ENCODE peak calls at places on chromosomes 11 and 22, in seven cellular contexts. H is cardiac muscle cell; E is neuronal stem cell; N is spleen; O is CD8-positive, alpha-beta T cell; P is psoas muscle; U is stomach. Z is an unnamed sample. For H3K4me1, the result is how much of the 10 kb centered on the place peaks cover.

GRCh38 chr11:72306186-72306585 is 62.2 kb upstream of the PHOX2A start:
- DNase-seq in H (no peak), E (no peak), N (no peak), O (no peak), P (no peak), U (no peak), Z (no peak)

GRCh38 chr22:50250555-50251471 is at the start of gene HDAC10:
- DNase-seq in H (peak), E (peak), N (peak), O (peak), P (peak), U (peak), Z (peak)

GRCh38 chr22:46453006-46453828 is 84.2 kb downstream of the CELSR1 start:
- DNase-seq in H (no peak), E (no peak), N (no peak), O (no peak), P (no peak), U (peak), Z (no peak)

GRCh38 chr22:46854125-46854870 is 91.8 kb downstream of the TBC1D22A start:
- DNase-seq in H (no peak), E (no peak), N (no peak), O (no peak), P (no peak), U (no peak), Z (no peak)

GRCh38 chr11:44556735-44557409 is 8.6 kb upstream of the CD82 start:
- DNase-seq in H (peak), E (peak), N (peak), O (peak), P (peak), U (peak), Z (peak)

GRCh38 chr22:48891688-48892380 is 935.8 kb downstream of the BRD1 start:
- DNase-seq in H (no peak), E (no peak), N (no peak), O (no peak), P (peak), U (peak), Z (no peak)

GRCh38 chr11:35102267-35102666 is 36.7 kb upstream of the CD44 start:
- DNase-seq in H (no peak), E (no peak), N (no peak), O (no peak), P (no peak), U (no peak), Z (no peak)

GRCh38 chr22:48941903-48942625 is 885.6 kb downstream of the BRD1 start:
- DNase-seq in H (no peak), E (no peak), N (peak), O (no peak), P (no peak), U (peak), Z (no peak)

GRCh38 chr11:32960553-32961164 is 55.0 kb upstream of the DEPDC7 start:
- DNase-seq in H (peak), E (peak), N (no peak), O (no peak), P (no peak), U (no peak), Z (no peak)

GRCh38 chr22:46507451-46508390 is 29.7 kb downstream of the CELSR1 start:
- DNase-seq in H (no peak), E (no peak), N (no peak), O (no peak), P (no peak), U (no peak), Z (no peak)

GRCh38 chr11:109590782-109591181 is 168.8 kb downstream of the C11orf87 start:
- DNase-seq in H (no peak), E (no peak), N (no peak), O (no peak), P (no peak), U (no peak), Z (no peak)

GRCh38 chr22:46613606-46613997 is 6.6 kb upstream of the GRAMD4 start:
- DNase-seq in H (no peak), E (no peak), N (peak), O (no peak), P (no peak), U (no peak), Z (no peak)

GRCh38 chr11:67357831-67358555 is 4.6 kb upstream of the POLD4 start:
- DNase-seq in H (no peak), E (no peak), N (no peak), O (no peak), P (no peak), U (no peak), Z (no peak)

GRCh38 chr11:35166369-35167360 is 27.7 kb downstream of the CD44 start:
- DNase-seq in H (no peak), E (no peak), N (peak), O (no peak), P (no peak), U (no peak), Z (no peak)

GRCh38 chr11:94585375-94585774 is 18.2 kb downstream of the PIWIL4 start:
- DNase-seq in H (no peak), E (no peak), N (no peak), O (no peak), P (no peak), U (no peak), Z (no peak)

GRCh38 chr11:13963169-13963948 is 836 bp downstream of the SPON1 start:
- DNase-seq in H (peak), E (no peak), N (peak), O (peak), P (no peak), U (no peak), Z (no peak)

GRCh38 chr11:128888034-128888985 is 2.8 kb upstream of the KCNJ5 start:
- DNase-seq in H (no peak), E (no peak), N (no peak), O (no peak), P (no peak), U (no peak), Z (no peak)

GRCh38 chr11:64745523-64746328 is 1.8 kb upstream of the RASGRP2 start:
- DNase-seq in H (peak), E (peak), N (peak), O (peak), P (peak), U (peak), Z (no peak)

GRCh38 chr11:8863838-8864237 is 47.2 kb upstream of the AKIP1 start:
- DNase-seq in H (no peak), E (no peak), N (no peak), O (no peak), P (no peak), U (no peak), Z (no peak)

GRCh38 chr11:95147364-95147905 is 57.8 kb downstream of the ENDOD1 start:
- DNase-seq in H (no peak), E (no peak), N (no peak), O (no peak), P (no peak), U (no peak), Z (peak)

GRCh38 chr11:32333335-32333991 is 101.9 kb downstream of the WT1 start:
- DNase-seq in H (peak), E (peak), N (peak), O (no peak), P (peak), U (peak), Z (no peak)

GRCh38 chr22:25060522-25061071 is 108.1 kb downstream of the KIAA1671 start:
- DNase-seq in H (no peak), E (no peak), N (no peak), O (no peak), P (no peak), U (no peak), Z (no peak)

GRCh38 chr11:10208045-10208674 is 85.9 kb downstream of the SBF2 start:
- DNase-seq in H (peak), E (peak), N (no peak), O (no peak), P (no peak), U (no peak), Z (no peak)

GRCh38 chr11:9760180-9760550 is 96.3 kb downstream of the SWAP70 start:
- DNase-seq in H (no peak), E (no peak), N (no peak), O (no peak), P (peak), U (peak), Z (no peak)

GRCh38 chr22:49882519-49883293 is 29.1 kb downstream of the ZBED4 start:
- DNase-seq in H (no peak), E (no peak), N (no peak), O (no peak), P (no peak), U (no peak), Z (peak)

GRCh38 chr11:119696378-119697157 is 32.4 kb downstream of the NECTIN1 start:
- DNase-seq in H (no peak), E (no peak), N (no peak), O (no peak), P (no peak), U (no peak), Z (no peak)

GRCh38 chr11:15602042-15602441 is 487.3 kb downstream of the INSC start:
- DNase-seq in H (no peak), E (no peak), N (no peak), O (no peak), P (no peak), U (no peak), Z (no peak)

GRCh38 chr22:48223488-48224190 is 1461.2 kb downstream of the TBC1D22A start:
- DNase-seq in H (no peak), E (no peak), N (peak), O (no peak), P (no peak), U (no peak), Z (no peak)

GRCh38 chr11:117701781-117702180 is 95.2 kb downstream of the DSCAML1 start:
- DNase-seq in H (no peak), E (no peak), N (peak), O (no peak), P (no peak), U (no peak), Z (no peak)

GRCh38 chr11:70070736-70071135 is 7.4 kb upstream of the ANO1 start:
- DNase-seq in H (no peak), E (no peak), N (peak), O (no peak), P (no peak), U (peak), Z (no peak)

GRCh38 chr11:122703541-122704272 is 48.2 kb downstream of the UBASH3B start:
- DNase-seq in H (no peak), E (no peak), N (no peak), O (no peak), P (no peak), U (no peak), Z (no peak)

GRCh38 chr22:38338772-38339379 is 21.6 kb upstream of the CSNK1E start:
- DNase-seq in H (no peak), E (no peak), N (peak), O (no peak), P (peak), U (no peak), Z (peak)

GRCh38 chr11:19429108-19429760 is 188.5 kb upstream of the E2F8 start:
- DNase-seq in H (no peak), E (no peak), N (no peak), O (no peak), P (no peak), U (peak), Z (no peak)

GRCh38 chr11:12123177-12123576 is 12.8 kb downstream of the MICAL2 start:
- DNase-seq in H (no peak), E (no peak), N (no peak), O (no peak), P (no peak), U (no peak), Z (no peak)
- H3K4me1 ChIP-seq in H (half or more), E (under half), N (under half), O (under half), P (under half), U (half or more), Z (under half)

GRCh38 chr11:84291996-84292395 is 1005.8 kb upstream of the CCDC90B start:
- DNase-seq in H (no peak), E (no peak), N (no peak), O (no peak), P (no peak), U (no peak), Z (no peak)
- H3K4me1 ChIP-seq in H (under half), E (under half), N (under half), O (under half), P (under half), U (under half), Z (under half)

GRCh38 chr11:133948711-133949110 is 8.1 kb downstream of the IGSF9B start:
- DNase-seq in H (no peak), E (no peak), N (no peak), O (no peak), P (no peak), U (no peak), Z (no peak)

GRCh38 chr11:133945087-133945974 is 11.4 kb downstream of the IGSF9B start:
- DNase-seq in H (no peak), E (no peak), N (peak), O (peak), P (no peak), U (no peak), Z (peak)

GRCh38 chr11:133946541-133947297 is 10.0 kb downstream of the IGSF9B start:
- DNase-seq in H (no peak), E (no peak), N (peak), O (no peak), P (no peak), U (no peak), Z (peak)

GRCh38 chr11:133946018-133946417 is 10.8 kb downstream of the IGSF9B start:
- DNase-seq in H (no peak), E (no peak), N (no peak), O (no peak), P (no peak), U (no peak), Z (no peak)

GRCh38 chr11:133947298-133947905 is 9.4 kb downstream of the IGSF9B start:
- DNase-seq in H (peak), E (peak), N (peak), O (peak), P (peak), U (no peak), Z (peak)
- H3K4me1 ChIP-seq in H (under half), E (half or more), N (under half), O (half or more), P (under half), U (under half), Z (half or more)

DNA sequence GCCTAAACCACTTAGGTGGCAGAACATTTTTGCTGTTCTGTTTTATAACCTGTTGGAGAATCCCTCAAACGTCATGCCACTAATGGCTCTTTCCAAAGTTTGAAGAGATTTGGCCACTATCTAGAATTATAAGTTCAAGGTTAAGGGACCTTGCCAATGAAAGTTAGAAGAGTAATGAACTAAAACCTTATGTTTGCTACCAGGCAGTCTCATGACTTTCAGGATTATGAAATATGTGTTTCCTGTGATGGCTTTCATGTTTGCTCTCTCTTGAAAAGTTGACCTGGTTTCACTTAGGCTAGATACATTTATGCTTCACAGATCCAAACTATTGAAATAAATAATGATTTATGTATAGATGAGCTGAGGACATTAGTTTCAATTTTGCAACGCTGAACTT is 340.0 kb downstream of the LRRC4C start:
- DNase-seq in H (no peak), E (no peak), N (no peak), O (no peak), P (no peak), U (no peak), Z (no peak)
- H3K4me1 ChIP-seq in H (under half), E (under half), N (under half), O (under half), P (under half), U (under half), Z (under half)

DNA sequence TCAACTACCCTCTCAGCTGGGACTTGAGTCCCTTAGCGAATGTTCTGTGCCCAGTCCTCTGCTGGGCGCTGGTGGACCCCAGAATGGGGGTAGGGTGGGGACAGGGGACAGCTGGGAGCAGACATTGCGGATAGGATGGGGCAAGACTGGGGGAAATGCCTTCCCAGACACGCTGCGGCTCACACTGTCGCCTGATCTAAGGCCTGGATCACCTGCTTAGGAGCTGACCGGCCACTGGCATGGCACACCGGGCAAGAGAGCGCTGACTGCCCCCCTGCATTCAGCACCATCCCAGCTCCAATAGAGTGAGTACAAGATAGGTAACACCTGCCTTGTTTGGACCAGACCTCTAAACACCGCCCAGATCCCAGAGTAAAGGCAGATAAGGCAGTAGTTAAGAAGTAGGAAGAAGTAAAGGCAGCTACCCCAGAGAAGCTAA is 1.4 kb downstream of the ARVCF start:
- DNase-seq in H (no peak), E (no peak), N (peak), O (no peak), P (no peak), U (no peak), Z (no peak)
- H3K4me1 ChIP-seq in H (under half), E (under half), N (under half), O (under half), P (under half), U (under half), Z (under half)

DNA sequence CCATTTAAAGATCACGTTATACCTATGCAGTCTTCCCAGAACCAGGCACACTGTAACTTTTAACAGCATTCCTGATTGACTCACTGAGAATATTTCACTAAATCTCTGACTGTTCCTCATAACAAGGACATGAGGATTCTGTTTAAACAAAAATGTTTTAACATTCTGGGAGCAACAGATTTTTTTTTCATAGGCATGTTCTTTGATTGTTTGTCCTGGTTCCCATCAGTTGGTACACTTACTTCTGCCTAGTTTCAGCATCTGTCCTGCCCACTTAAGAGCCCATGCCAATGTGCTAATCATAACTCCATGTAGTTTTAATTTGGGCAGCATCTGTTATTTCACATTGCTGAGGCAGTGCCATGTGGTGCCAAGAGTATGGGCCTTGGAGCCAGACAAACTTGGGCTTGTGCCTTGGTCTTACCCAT is 138.5 kb upstream of the CTSC start:
- DNase-seq in H (no peak), E (no peak), N (no peak), O (no peak), P (no peak), U (no peak), Z (no peak)
- H3K4me1 ChIP-seq in H (under half), E (under half), N (under half), O (under half), P (under half), U (under half), Z (under half)

GRCh38 chr22:45317551-45318167 is 7.9 kb downstream of the FAM118A start:
- DNase-seq in H (no peak), E (no peak), N (no peak), O (no peak), P (peak), U (peak), Z (peak)

GRCh38 chr22:45318168-45318557 is 8.4 kb downstream of the FAM118A start:
- DNase-seq in H (peak), E (no peak), N (peak), O (peak), P (peak), U (peak), Z (peak)

GRCh38 chr22:45318558-45319318 is 9.0 kb downstream of the FAM118A start:
- DNase-seq in H (no peak), E (no peak), N (no peak), O (peak), P (no peak), U (no peak), Z (no peak)

GRCh38 chr22:45320326-45320976 is 10.7 kb downstream of the FAM118A start:
- DNase-seq in H (no peak), E (no peak), N (no peak), O (no peak), P (no peak), U (no peak), Z (no peak)

GRCh38 chr22:45319319-45319675 is 9.6 kb downstream of the FAM118A start:
- DNase-seq in H (no peak), E (no peak), N (no peak), O (no peak), P (peak), U (no peak), Z (peak)
- H3K4me1 ChIP-seq in H (half or more), E (under half), N (under half), O (under half), P (under half), U (under half), Z (under half)

GRCh38 chr11:61511383-61511782 is 2.8 kb downstream of the LRRC10B start:
- DNase-seq in H (no peak), E (no peak), N (no peak), O (no peak), P (no peak), U (no peak), Z (no peak)

GRCh38 chr11:61510980-61511373 is 2.4 kb downstream of the LRRC10B start:
- DNase-seq in H (no peak), E (no peak), N (no peak), O (no peak), P (no peak), U (no peak), Z (no peak)

GRCh38 chr11:61514050-61514917 is 5.7 kb downstream of the LRRC10B start:
- DNase-seq in H (no peak), E (no peak), N (no peak), O (no peak), P (no peak), U (no peak), Z (no peak)

GRCh38 chr11:61513143-61513740 is 4.7 kb downstream of the LRRC10B start:
- DNase-seq in H (no peak), E (no peak), N (no peak), O (no peak), P (no peak), U (no peak), Z (no peak)

DNA sequence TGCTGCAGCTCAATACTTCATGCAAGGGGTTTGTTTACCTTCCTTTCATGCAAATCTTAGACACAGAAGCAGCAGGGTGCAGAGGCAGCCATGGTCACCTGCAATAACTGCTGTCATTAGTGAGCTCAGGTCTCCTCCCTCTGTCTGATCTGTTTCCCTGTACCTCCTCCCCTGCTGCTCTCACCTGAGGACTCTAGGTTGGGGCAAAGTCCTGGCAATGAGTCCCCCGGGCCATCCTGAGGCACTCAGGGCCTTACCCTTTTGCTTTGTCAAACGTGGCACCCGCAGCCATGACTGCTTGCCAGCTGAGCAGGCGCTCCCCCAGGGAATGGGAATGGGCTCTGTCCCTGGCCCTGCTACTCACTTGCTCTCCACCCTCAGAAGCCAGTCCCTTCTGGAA is 3.9 kb downstream of the LRRC10B start:
- DNase-seq in H (no peak), E (no peak), N (no peak), O (no peak), P (no peak), U (no peak), Z (no peak)
- H3K4me1 ChIP-seq in H (under half), E (under half), N (under half), O (under half), P (under half), U (under half), Z (under half)

DNA sequence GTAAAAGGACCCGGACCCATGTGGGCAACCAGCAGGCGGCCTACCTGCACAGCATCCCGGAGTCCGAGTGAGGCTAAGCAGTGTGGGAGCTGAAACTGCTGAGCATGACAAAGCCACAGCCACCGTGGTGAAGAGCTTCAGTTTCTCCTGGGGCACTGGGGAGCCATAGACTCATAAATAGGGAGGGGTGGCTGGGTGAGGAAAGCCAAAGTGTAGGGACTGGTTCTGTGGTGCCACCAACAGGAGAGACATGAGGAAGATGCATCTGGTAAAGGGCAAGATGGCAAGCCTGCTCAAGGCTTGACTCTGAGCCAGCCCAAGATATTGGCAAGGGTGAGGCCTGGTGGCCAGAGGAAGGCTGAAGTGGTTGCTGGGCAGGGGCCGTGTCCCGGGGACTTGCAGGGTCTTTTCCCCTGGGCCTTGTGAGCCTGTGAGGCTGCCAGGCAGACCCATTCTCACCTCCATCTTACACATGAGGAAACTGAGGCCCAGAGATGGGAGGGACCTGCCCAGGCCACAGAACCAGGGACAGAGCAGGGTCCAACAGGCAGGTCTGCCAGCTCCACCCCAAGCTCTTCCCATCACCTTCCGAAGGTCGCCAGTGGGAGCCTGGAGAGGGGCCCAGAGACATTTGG is 30.4 kb downstream of the CYTH4 start:
- DNase-seq in H (no peak), E (no peak), N (peak), O (no peak), P (no peak), U (no peak), Z (no peak)
- H3K4me1 ChIP-seq in H (under half), E (under half), N (half or more), O (half or more), P (under half), U (under half), Z (under half)

Z was measured in BE2C.